ENCODE peak calls at places on chromosomes 3 and 15, in seven cellular contexts. H is sigmoid colon, K is fibroblast of mammary gland, W is HFF-Myc, B is neural crest cell, C is type B pancreatic cell, J is A549. G is an unnamed sample.

GRCh38 chr3:23116041-23116440 is 87.1 kb upstream of the UBE2E2 start:
- DNase-seq in H (no peak), K (peak; percentile 18), W (no peak), B (no peak), C (no peak), J (no peak), G (no peak)

GRCh38 chr15:79425591-79426295 is 6.4 kb upstream of the MINAR1 start:
- DNase-seq in H (no peak), K (no peak), W (no peak), B (no peak), C (no peak), J (no peak), G (no peak)

GRCh38 chr3:63343674-63344073 is 65.6 kb downstream of the SYNPR start:
- DNase-seq in H (peak; percentile 89), K (peak; percentile 99), W (peak; percentile 99), B (no peak), C (peak; percentile 84), J (peak; percentile 40), G (peak; percentile 26)

GRCh38 chr3:23271876-23272741 is 69.0 kb downstream of the UBE2E2 start:
- DNase-seq in H (no peak), K (peak; percentile 39), W (no peak), B (no peak), C (no peak), J (no peak), G (no peak)

GRCh38 chr3:190595212-190595795 is 81.4 kb downstream of the IL1RAP start:
- DNase-seq in H (no peak), K (no peak), W (no peak), B (no peak), C (no peak), J (no peak), G (no peak)

GRCh38 chr15:31328425-31328998 is 1.9 kb downstream of the KLF13 start:
- DNase-seq in H (no peak), K (peak; percentile 38), W (no peak), B (no peak), C (no peak), J (peak; percentile 30), G (no peak)

GRCh38 chr15:45333550-45333949 is 44.8 kb downstream of the GATM start:
- DNase-seq in H (peak; percentile 78), K (peak; percentile 38), W (peak; percentile 51), B (no peak), C (no peak), J (peak; percentile 6), G (peak; percentile 68)

GRCh38 chr3:9786209-9786739 is 6.0 kb downstream of the TADA3 start:
- DNase-seq in H (no peak), K (no peak), W (no peak), B (no peak), C (no peak), J (no peak), G (no peak)

GRCh38 chr3:76026379-76026778 is 241.0 kb upstream of the ZNF717 start:
- DNase-seq in H (no peak), K (no peak), W (no peak), B (no peak), C (no peak), J (no peak), G (no peak)

GRCh38 chr3:110710605-110711004 is 361.0 kb upstream of the NECTIN3 start:
- DNase-seq in H (no peak), K (no peak), W (no peak), B (no peak), C (no peak), J (no peak), G (no peak)

GRCh38 chr3:196942915-196943277 is 568 bp upstream of the NCBP2 start:
- DNase-seq in H (no peak), K (peak; percentile 12), W (no peak), B (no peak), C (no peak), J (no peak), G (peak; percentile 41)

GRCh38 chr15:62063851-62064635 is 2.7 kb upstream of the C2CD4A start:
- DNase-seq in H (no peak), K (no peak), W (no peak), B (no peak), C (no peak), J (peak; percentile 33), G (no peak)

GRCh38 chr3:24229468-24230263 is 265.0 kb downstream of the THRB start:
- DNase-seq in H (no peak), K (no peak), W (no peak), B (no peak), C (no peak), J (no peak), G (no peak)

GRCh38 chr15:90031231-90031791 is 30.2 kb downstream of the ZNF710 start:
- DNase-seq in H (peak; percentile 48), K (peak; percentile 86), W (no peak), B (no peak), C (no peak), J (no peak), G (no peak)

GRCh38 chr3:2735392-2735894 is 374.7 kb downstream of the IL5RA start:
- DNase-seq in H (no peak), K (no peak), W (no peak), B (no peak), C (no peak), J (no peak), G (no peak)

GRCh38 chr3:61975936-61976335 is 397.4 kb downstream of the FEZF2 start:
- DNase-seq in H (no peak), K (no peak), W (no peak), B (no peak), C (no peak), J (no peak), G (no peak)

GRCh38 chr15:95202569-95203349 is 971.4 kb downstream of the MCTP2 start:
- DNase-seq in H (no peak), K (peak; percentile 11), W (peak; percentile 4), B (no peak), C (no peak), J (no peak), G (no peak)

GRCh38 chr3:17087509-17087908 is 202.8 kb downstream of the PLCL2 start:
- DNase-seq in H (no peak), K (no peak), W (no peak), B (no peak), C (no peak), J (no peak), G (no peak)

GRCh38 chr15:100730129-100730528 is 127.7 kb downstream of the ASB7 start:
- DNase-seq in H (no peak), K (no peak), W (no peak), B (no peak), C (no peak), J (no peak), G (no peak)

GRCh38 chr15:90564109-90564508 is 34.4 kb downstream of the CRTC3 start:
- DNase-seq in H (no peak), K (no peak), W (no peak), B (no peak), C (no peak), J (no peak), G (no peak)

GRCh38 chr3:158911586-158911985 is 109.7 kb downstream of the MFSD1 start:
- DNase-seq in H (no peak), K (no peak), W (no peak), B (no peak), C (no peak), J (no peak), G (no peak)

GRCh38 chr15:77596821-77597803 is 35.6 kb downstream of the LINGO1 start:
- DNase-seq in H (no peak), K (no peak), W (no peak), B (no peak), C (no peak), J (no peak), G (no peak)

DNA sequence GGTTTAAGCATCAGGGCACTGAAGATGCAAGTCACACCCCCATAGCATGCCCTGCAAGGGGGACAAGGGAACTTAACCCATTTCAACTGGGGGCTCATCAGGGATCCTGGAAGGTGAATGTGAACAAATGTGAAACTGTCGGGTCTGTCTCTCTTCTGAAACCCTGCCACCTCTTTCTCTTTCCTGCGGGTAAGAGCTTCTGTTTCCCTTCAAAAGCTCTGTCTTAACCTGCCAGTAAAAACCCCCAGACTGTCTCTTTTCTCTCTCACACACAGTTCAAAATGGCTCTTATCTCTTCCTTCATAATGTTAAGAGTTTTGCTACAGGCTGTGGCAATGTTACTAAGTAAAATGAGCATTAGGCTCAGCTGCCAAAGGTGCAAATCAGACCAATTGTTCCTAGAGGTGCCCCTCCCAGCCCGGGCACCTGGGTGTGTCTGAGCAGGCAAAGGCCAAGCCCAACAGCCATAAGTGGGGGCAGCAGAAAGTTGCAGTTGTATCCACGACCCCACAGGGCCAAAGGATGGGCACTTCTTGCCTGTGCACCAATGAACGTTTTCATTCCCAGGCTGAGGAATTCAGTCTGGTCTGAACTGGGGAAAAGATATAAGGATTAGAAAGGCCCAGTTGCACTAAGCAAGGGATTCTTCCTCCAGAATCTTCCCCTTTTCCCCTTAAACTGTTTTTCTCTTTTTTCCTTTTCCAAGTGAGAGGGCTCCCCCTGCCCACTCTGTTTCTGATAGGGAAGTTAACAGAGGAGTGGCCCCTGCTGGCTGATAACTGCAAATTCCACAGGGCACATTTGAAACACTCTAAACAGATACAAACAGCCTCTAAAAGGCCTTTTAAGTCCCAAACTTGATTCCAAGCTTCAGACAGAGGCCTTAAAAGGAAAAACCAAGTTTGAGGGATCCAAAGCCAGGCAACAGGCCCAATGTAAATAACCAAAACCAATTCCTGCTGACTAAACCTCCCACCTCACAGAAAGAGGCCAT is 113.8 kb upstream of the EPHA6 start:
- DNase-seq in H (no peak), K (no peak), W (no peak), B (no peak), C (no peak), J (peak; percentile 1), G (no peak)
- TF ChIP-seq CTCF in H (no peak), K (no peak), W (no peak), B (peak; percentile 53), C (peak; percentile 63), J (no peak), G (peak; percentile 20)

GRCh38 chr15:59622289-59622688 is 10.7 kb downstream of the GCNT3 start:
- DNase-seq in H (no peak), K (peak; percentile 63), W (peak; percentile 15), B (peak; percentile 37), C (no peak), J (peak; percentile 86), G (peak; percentile 65)
- TF ChIP-seq CTCF in H (no peak), K (peak; percentile 55), W (peak; percentile 63), B (peak; percentile 62), C (peak; percentile 65), J (peak; percentile 74), G (peak; percentile 35)

DNA sequence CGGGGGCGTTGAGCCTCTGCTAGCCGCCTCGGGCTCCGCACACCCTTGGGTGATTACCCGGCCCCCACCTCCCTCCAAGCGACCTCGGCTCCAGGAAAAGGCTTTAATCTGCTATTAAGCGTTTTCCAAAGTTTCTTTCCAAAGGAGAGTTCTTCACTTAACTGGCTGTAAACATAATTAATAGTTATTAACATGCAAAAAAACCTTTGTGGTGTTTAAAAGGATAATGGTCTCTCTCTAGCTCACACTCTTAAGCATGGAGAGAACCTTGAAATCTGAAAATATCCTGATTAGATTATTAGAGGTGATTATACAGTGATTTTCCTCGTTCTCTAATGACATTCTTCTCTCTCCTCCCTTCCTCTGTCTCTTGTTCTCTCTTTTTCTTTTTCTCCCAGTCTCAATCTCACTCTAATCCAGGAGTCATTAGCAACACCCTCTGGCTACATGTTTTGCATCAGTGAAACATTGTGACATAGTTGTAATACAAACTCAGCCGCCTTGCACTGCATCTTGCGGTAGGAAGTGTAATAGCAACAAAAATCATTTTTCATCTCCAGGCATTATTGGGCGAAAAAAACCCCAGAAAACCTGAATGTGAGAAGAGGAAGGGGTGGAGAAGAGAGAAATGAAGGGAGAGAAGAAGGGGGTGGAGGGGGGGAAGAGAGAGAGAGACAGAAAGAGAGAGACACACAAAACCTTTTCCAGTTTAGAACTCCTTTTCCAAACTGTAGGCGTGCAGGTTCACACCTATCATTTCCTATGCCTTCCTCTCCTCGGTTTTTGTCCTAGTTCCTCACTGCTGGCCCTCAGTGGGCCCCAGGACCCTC is 24.4 kb downstream of the NR2F2 start:
- DNase-seq in H (no peak), K (peak; percentile 87), W (no peak), B (no peak), C (no peak), J (peak; percentile 76), G (no peak)
- TF ChIP-seq CTCF in H (peak; percentile 27), K (peak; percentile 57), W (peak; percentile 13), B (peak; percentile 53), C (peak; percentile 58), J (peak; percentile 26), G (no peak)

GRCh38 chr3:49794926-49795905 is 4.5 kb downstream of the CDHR4 start:
- DNase-seq in H (no peak), K (no peak), W (no peak), B (no peak), C (no peak), J (no peak), G (no peak)
- TF ChIP-seq CTCF in H (no peak), K (no peak), W (no peak), B (no peak), C (no peak), J (no peak), G (no peak)

G was measured in glutamatergic neuron.